ENCODE peak calls at places on chromosomes 3 and 15, in five cellular contexts. G, B, H, Z and W are unnamed samples.

GRCh38 chr15:27714675-27715074 is 384.4 kb downstream of the OCA2 start:
- DNase-seq in G (no peak), B (no peak), H (no peak), Z (no peak), W (no peak)

GRCh38 chr3:130576571-130577266 is 59.7 kb downstream of the COL6A6 start:
- DNase-seq in G (no peak), B (peak; percentile 32), H (peak; percentile 25), Z (peak; percentile 65), W (no peak)

GRCh38 chr3:12536423-12536822 is 8.9 kb downstream of the MKRN2OS start:
- DNase-seq in G (no peak), B (no peak), H (no peak), Z (no peak), W (no peak)

GRCh38 chr3:17233398-17233800 is 348.6 kb downstream of the PLCL2 start:
- DNase-seq in G (peak; percentile 35), B (peak; percentile 53), H (peak; percentile 12), Z (peak; percentile 20), W (no peak)

GRCh38 chr3:149367021-149367840 is 10.2 kb downstream of the TM4SF1 start:
- DNase-seq in G (no peak), B (no peak), H (no peak), Z (no peak), W (no peak)

GRCh38 chr3:67558429-67558828 is 96.0 kb downstream of the SUCLG2 start:
- DNase-seq in G (no peak), B (peak; percentile 77), H (peak; percentile 52), Z (peak; percentile 16), W (no peak)

GRCh38 chr3:173938159-173938558 is 540.6 kb downstream of the NLGN1 start:
- DNase-seq in G (no peak), B (peak; percentile 58), H (peak; percentile 23), Z (no peak), W (no peak)

GRCh38 chr15:37764733-37765191 is 169.7 kb upstream of the TMCO5A start:
- DNase-seq in G (peak; percentile 39), B (peak; percentile 60), H (peak; percentile 3), Z (peak; percentile 15), W (no peak)

GRCh38 chr15:90121086-90121485 is 18.8 kb upstream of the IDH2 start:
- DNase-seq in G (no peak), B (no peak), H (no peak), Z (no peak), W (no peak)

GRCh38 chr3:15148614-15149013 is 49.7 kb upstream of the RBSN start:
- DNase-seq in G (peak; percentile 22), B (no peak), H (no peak), Z (no peak), W (no peak)

DNA sequence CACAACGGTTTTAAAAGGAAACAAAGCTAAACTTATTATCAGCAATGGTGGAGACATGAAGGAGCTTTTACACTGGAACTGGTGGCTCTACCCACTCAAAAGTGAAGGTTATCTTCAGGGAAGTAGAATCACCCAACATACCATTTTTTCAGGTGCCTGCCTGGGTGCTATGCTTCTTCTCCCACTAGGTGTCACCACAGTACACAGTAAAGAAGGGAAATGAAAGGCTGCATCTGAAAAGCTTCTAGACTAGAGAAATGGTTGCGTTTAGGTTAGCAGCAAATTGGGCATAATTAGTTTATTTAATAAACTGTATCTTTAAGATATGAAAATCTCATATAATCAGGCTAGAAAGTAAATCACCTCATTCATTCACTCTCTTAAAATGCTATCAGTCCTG is 47.0 kb upstream of the SELENOK start:
- DNase-seq in G (peak; percentile 57), B (peak; percentile 49), H (peak; percentile 22), Z (no peak), W (no peak)
- TF ChIP-seq CTCF in G (peak; percentile 56), B (peak; percentile 90), H (peak; percentile 88), Z (peak; percentile 87), W (peak; percentile 86)

GRCh38 chr3:142962520-142963265 is 781 bp downstream of the PAQR9 start:
- DNase-seq in G (no peak), B (no peak), H (no peak), Z (no peak), W (no peak)

GRCh38 chr3:142964150-142964498 is 650 bp upstream of the PAQR9 start:
- DNase-seq in G (peak; percentile 8), B (no peak), H (no peak), Z (no peak), W (no peak)

GRCh38 chr3:142962175-142962519 is 1.3 kb downstream of the PAQR9 start:
- DNase-seq in G (no peak), B (no peak), H (no peak), Z (no peak), W (no peak)

GRCh38 chr3:142961539-142961938 is 1.9 kb downstream of the PAQR9 start:
- DNase-seq in G (no peak), B (peak; percentile 17), H (no peak), Z (no peak), W (no peak)

DNA sequence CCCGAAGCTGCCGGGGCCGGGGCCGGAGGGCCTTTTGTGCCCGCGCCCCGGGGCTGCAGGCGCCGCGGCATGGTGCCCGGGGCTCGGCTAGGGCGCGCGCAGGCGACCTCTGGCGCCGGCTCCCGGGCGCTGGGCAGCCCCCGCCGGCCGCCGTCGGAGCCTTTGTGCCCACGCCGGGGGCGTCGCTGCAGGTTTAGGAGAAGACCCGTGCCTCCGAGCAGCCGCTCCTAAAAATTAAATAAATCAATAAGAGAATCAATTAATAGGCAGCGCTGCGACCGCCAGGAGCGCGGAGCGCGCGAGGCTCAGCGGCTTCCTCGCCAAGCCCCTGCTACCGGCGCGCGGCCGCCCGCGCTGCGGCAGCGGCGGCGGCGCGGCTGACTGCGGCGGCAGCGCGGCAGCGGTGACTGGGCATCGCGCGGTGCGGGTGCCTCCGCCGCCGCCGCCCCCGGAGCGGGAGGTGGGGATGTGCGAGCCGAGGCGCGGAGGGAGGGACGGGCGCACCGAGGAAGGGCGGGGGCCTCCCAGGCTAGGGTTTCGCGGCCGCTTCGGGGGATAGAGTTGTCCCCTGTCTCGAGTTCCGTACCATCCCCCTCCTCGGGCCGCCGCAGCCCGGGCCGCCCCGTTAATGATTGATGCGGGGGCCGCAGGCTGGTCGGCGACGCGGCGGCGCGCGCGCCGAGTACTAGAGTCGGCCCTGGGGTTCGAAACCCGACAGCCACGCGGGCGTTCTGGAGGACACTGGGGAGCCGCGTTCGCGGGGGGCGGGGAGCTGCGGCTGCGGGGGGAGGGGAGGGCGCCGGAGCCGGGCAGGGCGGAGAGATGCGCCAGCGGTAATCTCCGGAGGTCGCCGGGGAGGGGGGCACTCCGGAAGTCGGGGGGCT is at the start of gene PAQR9:
- DNase-seq in G (peak; percentile 30), B (no peak), H (no peak), Z (no peak), W (peak; percentile 80)
- TF ChIP-seq CTCF in G (no peak), B (no peak), H (no peak), Z (no peak), W (peak; percentile 40)

GRCh38 chr3:186236357-186237020 is 125.5 kb downstream of the DGKG start:
- DNase-seq in G (no peak), B (no peak), H (no peak), Z (no peak), W (no peak)

GRCh38 chr3:186247821-186248814 is 113.9 kb downstream of the DGKG start:
- DNase-seq in G (no peak), B (no peak), H (no peak), Z (no peak), W (no peak)

GRCh38 chr3:186237915-186238314 is 124.1 kb downstream of the DGKG start:
- DNase-seq in G (no peak), B (no peak), H (no peak), Z (no peak), W (no peak)

GRCh38 chr3:186239321-186239720 is 122.7 kb downstream of the DGKG start:
- DNase-seq in G (peak; percentile 29), B (no peak), H (no peak), Z (no peak), W (no peak)

GRCh38 chr3:186241910-186242821 is 119.9 kb downstream of the DGKG start:
- DNase-seq in G (peak; percentile 70), B (peak; percentile 36), H (no peak), Z (no peak), W (no peak)
- TF ChIP-seq CTCF in G (peak; percentile 34), B (peak; percentile 52), H (peak; percentile 36), Z (peak; percentile 56), W (peak; percentile 60)

GRCh38 chr15:84871428-84871985 is 13.0 kb upstream of the SLC28A1 start:
- DNase-seq in G (no peak), B (no peak), H (no peak), Z (no peak), W (no peak)
- TF ChIP-seq CTCF in G (no peak), B (no peak), H (no peak), Z (no peak), W (no peak)

DNA sequence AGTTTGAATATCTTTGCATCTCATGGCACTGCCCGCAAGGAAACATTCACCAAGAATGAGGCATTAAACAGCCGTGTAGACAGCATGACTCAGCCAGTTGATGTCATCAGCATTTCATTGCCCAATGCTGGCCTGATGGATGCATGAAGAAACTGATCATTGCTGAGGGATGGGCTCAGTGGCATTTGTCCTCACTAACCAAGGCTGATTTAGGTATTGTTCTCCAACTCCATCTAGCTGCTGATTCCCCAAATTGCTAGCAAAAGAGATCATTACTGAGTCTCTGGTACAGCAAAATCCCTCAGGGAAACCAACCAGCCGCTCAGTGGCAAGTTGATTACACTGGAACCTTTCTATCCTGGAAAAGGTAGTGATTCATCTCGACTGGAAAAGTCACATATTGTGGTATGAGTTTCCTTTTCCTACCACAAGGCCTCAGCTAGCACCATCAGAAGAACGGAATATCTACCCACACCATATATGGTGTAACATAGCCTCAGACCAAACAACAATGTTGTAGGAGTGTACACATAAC is 186.5 kb upstream of the GAP43 start:
- DNase-seq in G (no peak), B (peak; percentile 96), H (peak; percentile 62), Z (peak; percentile 66), W (no peak)
- TF ChIP-seq CTCF in G (no peak), B (peak; percentile 65), H (peak; percentile 45), Z (peak; percentile 48), W (no peak)

GRCh38 chr3:128402319-128402718 is 64.4 kb downstream of the DNAJB8 start:
- DNase-seq in G (no peak), B (no peak), H (no peak), Z (no peak), W (no peak)
- TF ChIP-seq CTCF in G (no peak), B (no peak), H (no peak), Z (no peak), W (no peak)

DNA sequence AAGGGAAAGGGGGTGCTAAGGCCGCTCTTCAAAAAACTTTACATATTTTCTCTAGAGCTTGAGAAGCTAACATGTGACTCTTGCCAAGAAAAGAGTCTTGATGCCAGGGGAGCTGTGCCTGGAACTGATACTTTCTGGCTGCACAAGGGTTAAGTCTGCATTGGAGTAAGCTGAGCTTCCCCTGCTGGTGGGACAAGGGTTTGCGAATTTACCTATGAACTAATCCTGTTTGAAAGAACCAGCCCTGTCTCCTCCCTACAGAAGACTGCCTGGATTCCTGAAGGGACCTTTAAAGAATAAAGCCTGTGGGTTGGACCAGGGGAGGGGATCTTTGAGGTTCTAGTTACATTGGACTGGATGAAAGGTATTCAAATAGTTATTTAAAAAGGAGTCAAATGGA is 58.3 kb upstream of the EPHA3 start:
- DNase-seq in G (no peak), B (no peak), H (no peak), Z (no peak), W (no peak)
- TF ChIP-seq CTCF in G (peak; percentile 52), B (peak; percentile 35), H (peak; percentile 38), Z (peak; percentile 44), W (peak; percentile 56)

GRCh38 chr15:54014067-54014466 is 35.8 kb downstream of the UNC13C start:
- DNase-seq in G (no peak), B (no peak), H (no peak), Z (no peak), W (no peak)
- TF ChIP-seq CTCF in G (no peak), B (no peak), H (no peak), Z (no peak), W (no peak)